ENCODE peak calls at places on chromosomes 11 and 22, in eight cellular contexts. G is stimulated activated CD8-positive, alpha-beta memory T cell treated with anti-CD3 and anti-CD28 coated beads, Interleukin-7, amount 100 ng/mL, for 1 hour; J is stimulated activated CD4-positive, alpha-beta T cell treated with anti-CD3 and anti-CD28 coated beads, Interleukin-2, amount 100 ng/mL, for 48 hours; Y is mesenchymal stem cell; Z is iris pigment epithelial cell; D is brain microvascular endothelial cell; X is hepatocyte; V is nucleus accumbens. M is an unnamed sample.

GRCh38 chr11:132982769-132983168 is 549.5 kb downstream of the OPCML start:
- DNase-seq in G (no peak), J (no peak), Y (no peak), Z (no peak), D (no peak), X (no peak), V (no peak), M (no peak)

GRCh38 chr11:74820763-74821162 is 72.1 kb downstream of the RNF169 start:
- DNase-seq in G (no peak), J (no peak), Y (peak; percentile 83), Z (peak; percentile 97), D (peak; percentile 90), X (no peak), V (no peak), M (no peak)

GRCh38 chr11:123753110-123753509 is 1.2 kb downstream of the OR6X1 start:
- DNase-seq in G (no peak), J (no peak), Y (no peak), Z (no peak), D (no peak), X (no peak), V (no peak), M (no peak)

GRCh38 chr11:45209480-45209879 is 63.0 kb downstream of the PRDM11 start:
- DNase-seq in G (no peak), J (no peak), Y (no peak), Z (no peak), D (no peak), X (no peak), V (no peak), M (no peak)

GRCh38 chr11:109184376-109184775 is 237.6 kb upstream of the C11orf87 start:
- DNase-seq in G (no peak), J (no peak), Y (no peak), Z (no peak), D (no peak), X (no peak), V (no peak), M (no peak)

GRCh38 chr11:19421134-19421533 is 180.4 kb upstream of the E2F8 start:
- DNase-seq in G (no peak), J (no peak), Y (no peak), Z (no peak), D (no peak), X (no peak), V (no peak), M (no peak)

GRCh38 chr22:39949964-39950737 is 10.0 kb upstream of the TMA7B start:
- DNase-seq in G (no peak), J (no peak), Y (peak; percentile 26), Z (no peak), D (no peak), X (no peak), V (no peak), M (no peak)

GRCh38 chr22:38214248-38215056 is 12.7 kb downstream of the MAFF start:
- DNase-seq in G (peak; percentile 38), J (peak; percentile 66), Y (peak; percentile 61), Z (peak; percentile 77), D (no peak), X (peak; percentile 81), V (peak; percentile 47), M (no peak)

GRCh38 chr11:1649021-1649420 is 19.4 kb downstream of the KRTAP5-5 start:
- DNase-seq in G (no peak), J (no peak), Y (no peak), Z (no peak), D (no peak), X (no peak), V (no peak), M (no peak)

GRCh38 chr11:34970480-34970879 is 54.1 kb downstream of the PDHX start:
- DNase-seq in G (no peak), J (no peak), Y (no peak), Z (no peak), D (no peak), X (no peak), V (no peak), M (no peak)

M was measured in iPS DF 6.9.